ENCODE peak calls at places on chromosomes 3 and 15, in five cellular contexts. S is transverse colon, J is psoas muscle, O is left lung, M is SJSA1. B is an unnamed sample.
A peak's percentile ranks its signal among the peaks of the same experiment; 100 is the strongest.

GRCh38 chr3:46168583-46168982 is 39.5 kb downstream of the CCR1 start:
- DNase-seq in S (no peak), J (no peak), O (no peak), M (no peak), B (no peak)

GRCh38 chr15:81349271-81349670 is 24.7 kb downstream of the TMC3 start:
- DNase-seq in S (no peak), J (no peak), O (no peak), M (no peak), B (no peak)

GRCh38 chr3:120446891-120447668 is 3.7 kb downstream of the FSTL1 start:
- DNase-seq in S (no peak), J (no peak), O (no peak), M (no peak), B (no peak)

GRCh38 chr3:24715171-24715792 is 220.6 kb upstream of the THRB start:
- DNase-seq in S (no peak), J (no peak), O (no peak), M (no peak), B (no peak)

GRCh38 chr3:112948346-112948838 is 26.5 kb downstream of the CD200R1 start:
- DNase-seq in S (no peak), J (no peak), O (no peak), M (no peak), B (no peak)

GRCh38 chr3:129556890-129557736 is 14.1 kb downstream of the H1-8 start:
- DNase-seq in S (no peak), J (peak; percentile 75), O (peak; percentile 67), M (no peak), B (peak; percentile 92)

GRCh38 chr15:73800662-73801345 is 47.7 kb upstream of the INSYN1 start:
- DNase-seq in S (no peak), J (peak; percentile 93), O (no peak), M (no peak), B (peak; percentile 93)

GRCh38 chr3:16377847-16378302 is 112.9 kb downstream of the OXNAD1 start:
- DNase-seq in S (no peak), J (no peak), O (no peak), M (no peak), B (no peak)

GRCh38 chr15:39589815-39590644 is 9.2 kb downstream of the THBS1 start:
- DNase-seq in S (peak; percentile 13), J (no peak), O (no peak), M (no peak), B (no peak)

GRCh38 chr3:104696470-104696869 is 670.2 kb upstream of the ALCAM start:
- DNase-seq in S (no peak), J (no peak), O (peak; percentile 22), M (no peak), B (no peak)

GRCh38 chr15:71199384-71200351 is 84.4 kb downstream of the THSD4 start:
- DNase-seq in S (no peak), J (no peak), O (no peak), M (no peak), B (no peak)

GRCh38 chr15:81117136-81117535 is 16.9 kb upstream of the CFAP161 start:
- DNase-seq in S (no peak), J (no peak), O (no peak), M (no peak), B (no peak)

GRCh38 chr3:198071602-198072285 is 111.7 kb downstream of the LMLN start:
- DNase-seq in S (no peak), J (no peak), O (no peak), M (peak; percentile 63), B (no peak)

GRCh38 chr15:35673093-35673573 is 127.2 kb upstream of the DPH6 start:
- DNase-seq in S (no peak), J (no peak), O (no peak), M (no peak), B (no peak)

GRCh38 chr3:99419111-99419510 is 219.3 kb upstream of the COL8A1 start:
- DNase-seq in S (no peak), J (no peak), O (no peak), M (no peak), B (no peak)

GRCh38 chr3:1611824-1612223 is 486.8 kb upstream of the CNTN4 start:
- DNase-seq in S (no peak), J (no peak), O (no peak), M (no peak), B (no peak)

GRCh38 chr3:123616593-123616992 is 31.7 kb upstream of the HACD2 start:
- DNase-seq in S (no peak), J (no peak), O (no peak), M (no peak), B (no peak)

GRCh38 chr3:58353722-58354553 is 21.2 kb downstream of the PXK start:
- DNase-seq in S (no peak), J (no peak), O (no peak), M (no peak), B (no peak)

GRCh38 chr15:74967670-74968069 is 11.1 kb upstream of the RPP25 start:
- DNase-seq in S (no peak), J (no peak), O (no peak), M (no peak), B (no peak)

GRCh38 chr15:90558182-90558581 is 28.5 kb downstream of the CRTC3 start:
- DNase-seq in S (peak; percentile 52), J (no peak), O (no peak), M (no peak), B (peak; percentile 71)

GRCh38 chr3:49339593-49339946 is 283 bp downstream of the USP4 start:
- DNase-seq in S (peak; percentile 29), J (peak; percentile 59), O (peak; percentile 87), M (no peak), B (no peak)

GRCh38 chr3:11272913-11273574 is 847 bp downstream of the ATG7 start:
- DNase-seq in S (no peak), J (no peak), O (no peak), M (no peak), B (peak; percentile 31)

GRCh38 chr15:39211108-39211979 is 369.5 kb upstream of the THBS1 start:
- DNase-seq in S (no peak), J (no peak), O (no peak), M (no peak), B (no peak)

GRCh38 chr3:65019412-65020093 is 331.8 kb upstream of the ADAMTS9 start:
- DNase-seq in S (no peak), J (no peak), O (no peak), M (no peak), B (no peak)

GRCh38 chr15:45134682-45135604 is 5.1 kb downstream of the DUOX1 start:
- DNase-seq in S (peak; percentile 51), J (no peak), O (no peak), M (no peak), B (no peak)

GRCh38 chr15:61796056-61796455 is 264.2 kb downstream of the VPS13C start:
- DNase-seq in S (no peak), J (no peak), O (no peak), M (no peak), B (no peak)

GRCh38 chr3:151276038-151277027 is 2.0 kb downstream of the P2RY14 start:
- DNase-seq in S (no peak), J (no peak), O (no peak), M (no peak), B (no peak)

GRCh38 chr15:58536414-58536813 is 104.6 kb downstream of the LIPC start:
- DNase-seq in S (no peak), J (no peak), O (no peak), M (no peak), B (no peak)

GRCh38 chr3:126468028-126468891 is 7.4 kb downstream of the ZXDC start:
- DNase-seq in S (no peak), J (peak; percentile 55), O (peak; percentile 77), M (no peak), B (peak; percentile 52)

GRCh38 chr3:126465928-126466564 is 9.6 kb downstream of the ZXDC start:
- DNase-seq in S (peak; percentile 32), J (peak; percentile 68), O (peak; percentile 87), M (no peak), B (peak; percentile 43)

GRCh38 chr3:126469479-126469878 is 6.2 kb downstream of the ZXDC start:
- DNase-seq in S (no peak), J (peak; percentile 40), O (peak; percentile 81), M (no peak), B (peak; percentile 8)

GRCh38 chr3:126466886-126467610 is 8.6 kb downstream of the ZXDC start:
- DNase-seq in S (no peak), J (peak; percentile 52), O (no peak), M (no peak), B (peak; percentile 8)

GRCh38 chr3:126467611-126467955 is 8.1 kb downstream of the ZXDC start:
- DNase-seq in S (no peak), J (peak; percentile 8), O (no peak), M (no peak), B (peak; percentile 3)
- H3K36me3 ChIP-seq in S (peaks cover 55% of the 10 kb centered on the region), J (peaks cover 15% of the 10 kb centered on the region), O (peaks cover 91% of the 10 kb centered on the region), M (peaks cover 90% of the 10 kb centered on the region), B (peaks cover 85% of the 10 kb centered on the region)

GRCh38 chr15:68776477-68777270 is 44.0 kb downstream of the ANP32A start:
- DNase-seq in S (no peak), J (no peak), O (no peak), M (peak; percentile 35), B (no peak)
- H3K27ac ChIP-seq in S (no peak overlapping the region), J (no peak overlapping the region), O (peak overlapping the region; percentile 9), M (no peak overlapping the region), B (peak overlapping the region; percentile 79)

GRCh38 chr15:79886119-79886518 is 10.7 kb downstream of the MTHFS start:
- DNase-seq in S (no peak), J (no peak), O (no peak), M (no peak), B (no peak)
- H3K36me3 ChIP-seq in S (peaks cover 31% of the 10 kb centered on the region), J (peaks cover 12% of the 10 kb centered on the region), O (peaks cover 78% of the 10 kb centered on the region), M (peaks cover 56% of the 10 kb centered on the region), B (no peaks in the 10 kb centered on the region)

DNA sequence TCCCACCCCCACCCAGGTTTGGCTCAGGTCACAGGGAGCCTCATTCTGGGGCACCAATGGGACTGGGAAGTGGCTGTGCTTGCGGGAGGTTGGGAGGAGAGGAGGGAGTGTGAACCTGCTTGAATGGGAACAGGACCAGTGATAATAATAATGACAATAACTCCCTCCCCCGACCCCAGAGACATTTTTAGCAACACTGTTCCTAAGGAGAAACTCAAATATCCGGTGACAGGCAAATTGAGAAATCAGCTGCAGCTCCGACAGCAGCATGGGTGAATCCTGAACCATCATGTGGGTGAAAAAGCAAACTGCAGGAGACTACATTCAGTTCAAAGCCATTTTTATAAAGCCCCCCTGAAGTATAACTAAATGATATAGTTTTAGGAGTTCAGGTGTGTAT is 11.6 kb upstream of the RPL29 start:
- DNase-seq in S (no peak), J (no peak), O (no peak), M (no peak), B (no peak)
- H3K27ac ChIP-seq in S (no peak overlapping the region), J (no peak overlapping the region), O (no peak overlapping the region), M (no peak overlapping the region), B (no peak overlapping the region)

GRCh38 chr15:40901053-40901443 is 6.8 kb downstream of the VPS18 start:
- DNase-seq in S (no peak), J (no peak), O (no peak), M (no peak), B (no peak)
- H3K36me3 ChIP-seq in S (peaks cover 13% of the 10 kb centered on the region), J (no peaks in the 10 kb centered on the region), O (peaks cover 77% of the 10 kb centered on the region), M (peaks cover 83% of the 10 kb centered on the region), B (peaks cover 51% of the 10 kb centered on the region)

B was measured in tibial artery.